ENCODE peak calls at places on chromosome 22, in four cellular contexts. One of them, this sample, is unnamed.

GRCh38 chr22:49183826-49184216 is 643.9 kb downstream of the BRD1 start:
- DNase-seq in cardiac fibroblast: no peak
- DNase-seq in A172: no peak
- DNase-seq in HT1080: no peak
- DNase-seq in this sample: no peak

GRCh38 chr22:46845281-46846153 is 83.1 kb downstream of the TBC1D22A start:
- DNase-seq in cardiac fibroblast: peak
- DNase-seq in HT1080: no peak
- DNase-seq in A172: no peak
- DNase-seq in this sample: peak

GRCh38 chr22:37241351-37242142 is 2.5 kb downstream of the RAC2 start:
- DNase-seq in cardiac fibroblast: no peak
- DNase-seq in A172: no peak
- DNase-seq in HT1080: no peak
- DNase-seq in this sample: no peak

GRCh38 chr22:39129081-39129480 is 23.4 kb downstream of the CBX7 start:
- DNase-seq in HT1080: no peak
- DNase-seq in cardiac fibroblast: no peak
- DNase-seq in A172: no peak
- DNase-seq in this sample: no peak

GRCh38 chr22:49024775-49025440 is 802.8 kb downstream of the BRD1 start:
- DNase-seq in A172: no peak
- DNase-seq in HT1080: no peak
- DNase-seq in cardiac fibroblast: no peak
- DNase-seq in this sample: no peak

GRCh38 chr22:31082606-31083376 is 1.7 kb downstream of the SMTN start:
- DNase-seq in cardiac fibroblast: peak
- DNase-seq in A172: peak
- DNase-seq in HT1080: peak
- DNase-seq in this sample: peak

GRCh38 chr22:42902875-42903510 is 45.9 kb upstream of the ARFGAP3 start:
- DNase-seq in A172: no peak
- DNase-seq in HT1080: no peak
- DNase-seq in cardiac fibroblast: peak
- DNase-seq in this sample: peak

GRCh38 chr22:34055525-34056200 is 135.4 kb upstream of the LARGE1 start:
- DNase-seq in HT1080: peak
- DNase-seq in A172: peak
- DNase-seq in cardiac fibroblast: peak
- DNase-seq in this sample: no peak

GRCh38 chr22:35839811-35840739 is 122.4 kb downstream of the APOL5 start:
- DNase-seq in cardiac fibroblast: peak
- DNase-seq in A172: peak
- DNase-seq in HT1080: peak
- DNase-seq in this sample: peak